ENCODE peak calls at places on chromosomes 5 and 9, in five cellular contexts. A is PC-9, Z is mammary epithelial cell, J is HepG2, Q is GM23338. K is an unnamed sample.

GRCh38 chr9:27675354-27675753 is 102.1 kb upstream of the C9orf72 start:
- DNase-seq in A (no peak), Z (no peak), J (no peak), Q (no peak), K (no peak)

GRCh38 chr5:145585443-145586148 is 249.5 kb downstream of the PRELID2 start:
- DNase-seq in A (no peak), Z (no peak), J (no peak), Q (no peak), K (no peak)

GRCh38 chr5:111675540-111675939 is 81.5 kb downstream of the NREP start:
- DNase-seq in A (no peak), Z (no peak), J (no peak), Q (peak; percentile 17), K (no peak)

GRCh38 chr5:65769539-65769938 is 47.5 kb downstream of the NLN start:
- DNase-seq in A (peak; percentile 41), Z (peak; percentile 87), J (no peak), Q (no peak), K (peak; percentile 96)

GRCh38 chr5:126027652-126028051 is 395.6 kb upstream of the GRAMD2B start:
- DNase-seq in A (no peak), Z (no peak), J (no peak), Q (no peak), K (no peak)

GRCh38 chr5:115387816-115388215 is 91.4 kb upstream of the CCDC112 start:
- DNase-seq in A (no peak), Z (no peak), J (no peak), Q (no peak), K (no peak)

GRCh38 chr5:74044936-74045335 is 418.9 kb downstream of the ARHGEF28 start:
- DNase-seq in A (no peak), Z (no peak), J (no peak), Q (no peak), K (no peak)

GRCh38 chr5:11904270-11904906 is at the start of gene CTNND2:
- DNase-seq in A (no peak), Z (peak; percentile 20), J (no peak), Q (peak; percentile 94), K (peak; percentile 60)

DNA sequence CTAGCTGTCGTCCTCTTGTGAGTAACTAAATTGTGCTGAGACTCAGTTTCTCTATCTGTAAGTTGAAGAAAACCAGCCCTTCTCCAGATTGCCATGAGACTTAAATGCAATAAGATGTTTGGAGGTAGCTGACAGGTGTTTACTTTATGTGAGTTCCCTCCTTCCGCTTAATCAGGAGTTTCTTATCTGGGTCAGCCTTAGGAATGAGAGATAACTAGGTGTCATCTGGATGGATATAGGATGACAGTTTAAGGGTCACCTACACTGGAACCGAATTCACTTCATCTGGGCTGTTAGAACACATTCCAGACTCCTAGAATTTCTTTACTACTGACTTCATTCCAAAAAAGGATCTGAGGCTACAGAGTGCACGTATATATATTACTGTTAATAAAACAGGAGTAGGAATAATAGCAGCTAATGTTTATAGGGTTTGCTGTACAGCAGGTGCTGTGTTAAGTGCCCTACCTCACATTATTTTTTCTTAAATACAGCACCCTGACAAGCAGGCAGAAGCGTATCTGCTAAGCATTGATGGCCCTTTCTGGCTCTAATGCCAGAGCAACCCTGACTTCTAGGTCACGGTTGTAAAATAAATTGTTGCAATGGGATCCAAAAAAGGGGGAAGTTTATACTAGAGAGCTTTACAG is 30.0 kb upstream of the CPEB4 start:
- DNase-seq in A (no peak), Z (no peak), J (no peak), Q (no peak), K (no peak)
- TF ChIP-seq CTCF in A (no peak), Z (no peak), J (no peak), Q (no peak), K (no peak)

DNA sequence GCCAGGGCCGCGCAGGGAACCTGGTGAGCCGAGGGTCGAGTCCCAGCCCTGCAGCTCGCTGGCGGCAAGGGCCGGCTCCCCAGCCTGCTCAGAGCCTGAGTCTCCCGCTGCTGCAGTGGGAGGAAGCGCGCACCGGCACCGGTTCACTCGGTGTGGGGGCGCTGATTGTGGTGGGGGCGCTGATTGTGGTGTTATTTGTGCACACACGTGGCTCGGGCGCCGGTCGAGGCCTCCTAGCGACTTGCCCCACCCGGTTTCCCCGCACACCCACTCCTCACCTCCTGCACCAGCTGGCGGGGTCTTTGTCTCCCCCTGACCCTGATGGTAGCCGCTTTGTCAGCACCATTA is 266.7 kb downstream of the NSG2 start:
- DNase-seq in A (no peak), Z (no peak), J (no peak), Q (no peak), K (no peak)
- H2AFZ ChIP-seq in A (no peak overlapping the region), Z (peak overlapping the region; percentile 86), J (no peak overlapping the region), Q (peak overlapping the region; percentile 76), K (peak overlapping the region; percentile 87)

DNA sequence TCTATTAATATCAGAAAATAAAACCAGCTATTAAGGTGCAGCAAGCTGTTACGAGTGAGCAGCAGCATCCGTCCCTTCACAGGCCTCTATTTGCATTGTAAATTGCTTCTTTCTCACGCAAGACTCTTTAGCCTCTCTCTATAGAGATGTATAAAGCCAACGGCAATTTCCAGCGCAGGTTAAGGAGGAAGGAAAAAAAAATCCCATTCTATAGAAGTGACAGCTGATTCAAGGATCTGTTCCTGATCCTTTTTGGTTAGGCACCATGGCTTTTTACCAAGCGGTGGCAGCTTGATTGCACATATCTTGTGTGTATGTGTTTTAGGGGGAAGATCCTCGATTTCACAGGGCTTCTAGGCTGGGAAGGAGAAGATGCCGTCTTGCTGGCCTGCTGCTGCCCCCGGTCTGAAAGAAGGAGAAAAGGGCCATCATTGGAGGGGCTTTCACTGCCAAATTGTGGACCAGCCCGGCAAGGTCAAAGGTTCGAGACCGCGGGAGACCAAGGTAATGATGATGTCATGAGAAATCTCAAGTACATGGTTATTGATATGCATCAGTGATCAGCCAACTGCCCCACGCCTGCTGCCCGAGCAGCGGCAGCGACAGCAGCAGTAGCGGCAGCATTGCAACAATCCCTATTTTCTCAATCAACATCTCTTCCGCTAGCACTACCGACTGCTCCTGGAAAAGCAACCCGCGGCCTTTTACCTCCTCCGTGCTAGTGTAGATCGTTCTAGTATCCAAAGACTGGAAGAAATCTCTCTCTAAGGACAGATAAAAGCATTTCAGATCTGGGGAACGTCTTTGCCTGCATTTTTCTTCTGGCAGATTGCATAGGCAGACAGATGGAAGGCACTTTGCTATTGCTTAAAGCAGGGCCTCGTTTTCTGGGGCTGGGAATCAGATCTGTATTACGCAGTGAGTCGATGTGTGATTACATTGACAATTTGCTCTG is 215.5 kb downstream of the MEF2C start:
- DNase-seq in A (no peak), Z (no peak), J (no peak), Q (peak; percentile 94), K (no peak)
- TF ChIP-seq EZH2 in A (no peak), Z (peak; percentile 49), J (no peak), Q (peak; percentile 39), K (peak; percentile 37)

GRCh38 chr5:39605966-39606591 is 181.3 kb upstream of the DAB2 start:
- DNase-seq in A (peak; percentile 53), Z (peak; percentile 16), J (no peak), Q (no peak), K (peak; percentile 24)

GRCh38 chr5:39606592-39606990 is 181.8 kb upstream of the DAB2 start:
- DNase-seq in A (no peak), Z (no peak), J (no peak), Q (no peak), K (no peak)

GRCh38 chr5:39608024-39608423 is 183.2 kb upstream of the DAB2 start:
- DNase-seq in A (no peak), Z (no peak), J (no peak), Q (no peak), K (no peak)

GRCh38 chr5:39605145-39605544 is 180.4 kb upstream of the DAB2 start:
- DNase-seq in A (no peak), Z (peak; percentile 9), J (no peak), Q (no peak), K (no peak)

GRCh38 chr5:39604491-39604890 is 179.7 kb upstream of the DAB2 start:
- DNase-seq in A (no peak), Z (no peak), J (no peak), Q (no peak), K (no peak)
- TF ChIP-seq CTCF in A (no peak), Z (no peak), J (no peak), Q (no peak), K (no peak)

DNA sequence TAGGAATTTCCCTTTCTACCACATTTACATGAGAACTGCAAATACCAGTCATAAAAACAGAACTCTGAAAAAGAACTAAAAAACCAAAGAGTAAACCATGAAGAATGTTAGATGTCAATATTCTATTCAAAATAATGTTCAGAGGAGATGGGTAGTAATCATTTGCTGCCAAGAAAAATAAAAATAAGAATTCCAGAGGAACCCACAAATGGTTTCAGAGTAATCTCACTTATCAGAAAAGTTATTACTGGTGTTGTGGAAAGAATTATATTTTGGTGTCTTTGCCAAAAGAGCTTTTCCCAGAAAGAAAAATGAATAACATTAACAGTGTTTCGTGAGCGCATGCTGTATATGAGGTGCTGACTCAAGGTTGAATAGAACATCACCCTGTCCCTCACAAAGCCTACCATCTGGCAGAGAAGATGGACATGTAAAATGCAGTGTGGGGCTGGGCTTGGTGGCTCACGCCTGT is 35.6 kb downstream of the GPR21 start:
- DNase-seq in A (no peak), Z (no peak), J (no peak), Q (no peak), K (peak; percentile 95)
- H2AFZ ChIP-seq in A (no peak overlapping the region), Z (no peak overlapping the region), J (no peak overlapping the region), Q (no peak overlapping the region), K (no peak overlapping the region)

GRCh38 chr9:132591244-132591643 is 8.8 kb downstream of the BARHL1 start:
- DNase-seq in A (no peak), Z (no peak), J (no peak), Q (peak; percentile 64), K (no peak)

GRCh38 chr9:132590037-132590317 is 7.6 kb downstream of the BARHL1 start:
- DNase-seq in A (peak; percentile 27), Z (no peak), J (no peak), Q (peak; percentile 40), K (no peak)

GRCh38 chr9:132591751-132592314 is 9.4 kb downstream of the BARHL1 start:
- DNase-seq in A (peak; percentile 28), Z (no peak), J (no peak), Q (peak; percentile 52), K (no peak)

GRCh38 chr9:132589148-132590036 is 7.0 kb downstream of the BARHL1 start:
- DNase-seq in A (no peak), Z (no peak), J (no peak), Q (peak; percentile 59), K (no peak)

GRCh38 chr9:132590318-132591182 is 8.1 kb downstream of the BARHL1 start:
- DNase-seq in A (no peak), Z (no peak), J (no peak), Q (peak; percentile 52), K (no peak)
- TF ChIP-seq EZH2 in A (no peak), Z (peak; percentile 3), J (no peak), Q (peak; percentile 83), K (peak; percentile 100)

DNA sequence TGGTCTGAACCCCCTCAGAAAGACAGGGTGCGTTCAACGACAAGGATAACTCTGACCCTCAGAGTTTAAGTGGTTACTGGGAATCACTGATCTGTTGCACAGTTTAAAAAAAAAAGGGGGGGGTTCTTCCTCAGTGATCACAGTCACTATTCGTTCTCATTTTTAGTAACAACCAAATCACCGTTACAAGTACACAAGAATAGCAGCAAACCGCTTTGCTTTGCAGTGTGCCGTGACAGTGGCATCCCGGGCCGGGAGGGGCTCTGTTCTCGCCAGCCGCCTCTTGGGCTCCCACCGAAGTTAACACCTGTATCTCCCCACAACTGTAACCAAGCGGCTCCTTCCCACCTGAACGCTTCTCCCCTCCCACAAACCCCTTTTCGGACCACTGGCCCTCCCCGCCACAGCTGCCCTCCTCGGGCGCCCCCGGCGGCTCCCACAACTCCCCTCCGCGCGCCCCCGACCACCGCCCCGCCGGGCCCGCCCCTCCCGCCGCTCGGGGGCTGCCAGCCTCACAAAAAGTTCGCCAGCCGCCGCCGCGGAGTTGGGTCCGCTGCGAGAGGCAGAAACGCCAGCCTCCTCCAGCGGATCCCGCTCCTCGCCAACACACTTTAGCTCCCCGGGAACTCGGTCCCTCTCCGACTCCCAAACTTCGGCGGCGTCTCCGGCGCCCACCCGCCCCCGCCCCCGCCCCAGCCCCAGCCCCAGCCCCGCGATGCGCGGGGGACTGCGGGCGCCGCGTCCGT is 1.2 kb downstream of the SSBP2 start:
- DNase-seq in A (no peak), Z (peak; percentile 16), J (no peak), Q (peak; percentile 65), K (no peak)
- TF ChIP-seq CTCF in A (no peak), Z (no peak), J (no peak), Q (no peak), K (no peak)